ENCODE peak calls at places on chromosomes 4 and X, in four cellular contexts. O is iris pigment epithelial cell, U is HS-5, W is HEK293T. Y is an unnamed sample.

GRCh38 chr4:119025916-119026661 is 109.5 kb upstream of the MYOZ2 start:
- DNase-seq in O (peak), U (peak), W (no peak), Y (no peak)

GRCh38 chrX:72373136-72373535 is 67.4 kb upstream of the CITED1 start:
- DNase-seq in O (peak), U (no peak), W (no peak), Y (no peak)

GRCh38 chr4:55312491-55313101 is 33.4 kb upstream of the SRD5A3 start:
- DNase-seq in O (peak), U (no peak), W (peak), Y (no peak)

GRCh38 chr4:153535735-153536494 is 69.8 kb downstream of the TMEM131L start:
- DNase-seq in O (no peak), U (no peak), W (no peak), Y (no peak)

GRCh38 chr4:178241601-178242118 is 799.4 kb upstream of the AGA start:
- DNase-seq in O (no peak), U (no peak), W (no peak), Y (no peak)

GRCh38 chr4:163166041-163166579 is 580 bp downstream of the NAF1 start:
- DNase-seq in O (peak), U (no peak), W (peak), Y (peak)

GRCh38 chr4:64503945-64504675 is 94.9 kb upstream of the TECRL start:
- DNase-seq in O (no peak), U (no peak), W (no peak), Y (no peak)

GRCh38 chr4:14028862-14029261 is 401.3 kb upstream of the BOD1L1 start:
- DNase-seq in O (no peak), U (no peak), W (no peak), Y (no peak)

GRCh38 chr4:129526812-129527211 is 430.9 kb downstream of the C4orf33 start:
- DNase-seq in O (no peak), U (peak), W (no peak), Y (no peak)

GRCh38 chrX:137051978-137052640 is 18.3 kb upstream of the GPR101 start:
- DNase-seq in O (peak), U (no peak), W (peak), Y (peak)

GRCh38 chrX:107537815-107538214 is 88.4 kb downstream of the FRMPD3 start:
- DNase-seq in O (peak), U (no peak), W (peak), Y (no peak)

GRCh38 chrX:52574416-52575275 is 57.8 kb upstream of the XAGE1B start:
- DNase-seq in O (peak), U (no peak), W (peak), Y (no peak)

GRCh38 chrX:18983711-18984380 is at the start of gene PHKA2:
- DNase-seq in O (no peak), U (peak), W (no peak), Y (peak)

GRCh38 chr4:138673053-138673452 is 342.5 kb upstream of the NOCT start:
- DNase-seq in O (peak), U (no peak), W (no peak), Y (no peak)

GRCh38 chrX:18294893-18295292 is 59.6 kb downstream of the SCML2 start:
- DNase-seq in O (no peak), U (no peak), W (no peak), Y (no peak)

GRCh38 chr4:153114771-153115321 is 89.4 kb upstream of the TRIM2 start:
- DNase-seq in O (peak), U (no peak), W (no peak), Y (no peak)

GRCh38 chrX:109684136-109684535 is 48.9 kb downstream of the ACSL4 start:
- DNase-seq in O (peak), U (no peak), W (no peak), Y (no peak)

GRCh38 chrX:130626521-130626920 is 224.7 kb downstream of the RBMX2 start:
- DNase-seq in O (peak), U (peak), W (no peak), Y (no peak)

GRCh38 chr4:80876810-80877209 is 153.7 kb upstream of the BMP3 start:
- DNase-seq in O (peak), U (no peak), W (no peak), Y (no peak)

GRCh38 chr4:155674669-155675071 is 8.0 kb downstream of the GUCY1A1 start:
- DNase-seq in O (no peak), U (no peak), W (no peak), Y (no peak)

GRCh38 chr4:20249333-20249732 is 2.4 kb upstream of the SLIT2 start:
- DNase-seq in O (peak), U (no peak), W (no peak), Y (no peak)

GRCh38 chrX:18793601-18794089 is 86.2 kb downstream of the PPEF1 start:
- DNase-seq in O (no peak), U (no peak), W (peak), Y (no peak)

GRCh38 chrX:130916636-130917422 is 13.8 kb upstream of the ENOX2 start:
- DNase-seq in O (peak), U (no peak), W (peak), Y (no peak)

GRCh38 chr4:15953625-15954024 is 9.3 kb downstream of the FGFBP2 start:
- DNase-seq in O (no peak), U (no peak), W (no peak), Y (no peak)

GRCh38 chr4:123121241-123121907 is 199.0 kb upstream of the NUDT6 start:
- DNase-seq in O (peak), U (no peak), W (no peak), Y (no peak)